ENCODE peak calls at places on chromosomes 7 and 10, in five cellular contexts. A is spleen, E is upper lobe of right lung, J is BJ, Q is IMR-90. F is an unnamed sample.

GRCh38 chr10:24642921-24643678 is 80.6 kb downstream of the ARHGAP21 start:
- DNase-seq in A (no peak), E (no peak), J (no peak), Q (peak; percentile 88), F (peak; percentile 80)

GRCh38 chr7:82234457-82235049 is 209.0 kb downstream of the CACNA2D1 start:
- DNase-seq in A (no peak), E (no peak), J (no peak), Q (peak; percentile 59), F (peak; percentile 78)

GRCh38 chr7:130278892-130279690 is 12.4 kb downstream of the CPA2 start:
- DNase-seq in A (no peak), E (no peak), J (no peak), Q (peak; percentile 94), F (peak; percentile 70)

GRCh38 chr10:84237199-84238051 is 3.9 kb downstream of the LRIT1 start:
- DNase-seq in A (no peak), E (no peak), J (no peak), Q (no peak), F (no peak)

GRCh38 chr10:66931340-66931948 is 5.6 kb downstream of the LRRTM3 start:
- DNase-seq in A (no peak), E (no peak), J (peak; percentile 10), Q (peak; percentile 77), F (peak; percentile 64)

GRCh38 chr10:22630229-22631174 is 83.9 kb downstream of the PIP4K2A start:
- DNase-seq in A (no peak), E (no peak), J (no peak), Q (peak; percentile 67), F (peak; percentile 65)

GRCh38 chr10:88113657-88114272 is 250.3 kb downstream of the PTEN start:
- DNase-seq in A (no peak), E (no peak), J (no peak), Q (no peak), F (no peak)

GRCh38 chr10:59098811-59099452 is 77.5 kb upstream of the PHYHIPL start:
- DNase-seq in A (no peak), E (no peak), J (peak; percentile 5), Q (peak; percentile 41), F (peak; percentile 83)

GRCh38 chr7:158470336-158470735 is 117.3 kb downstream of the PTPRN2 start:
- DNase-seq in A (peak; percentile 70), E (no peak), J (no peak), Q (no peak), F (no peak)

GRCh38 chr10:102588875-102589274 is 55.4 kb upstream of the TRIM8 start:
- DNase-seq in A (no peak), E (peak; percentile 11), J (no peak), Q (no peak), F (no peak)

GRCh38 chr7:48089415-48089975 is 430 bp downstream of the UPP1 start:
- DNase-seq in A (no peak), E (peak; percentile 89), J (no peak), Q (no peak), F (no peak)

GRCh38 chr7:105277341-105277740 is 111.4 kb downstream of the SRPK2 start:
- DNase-seq in A (no peak), E (no peak), J (no peak), Q (peak; percentile 87), F (no peak)

GRCh38 chr7:106608664-106609063 is 52.3 kb downstream of the CCDC71L start:
- DNase-seq in A (no peak), E (no peak), J (no peak), Q (no peak), F (no peak)

GRCh38 chr10:131126321-131127121 is 185.0 kb downstream of the TCERG1L start:
- DNase-seq in A (peak; percentile 65), E (no peak), J (no peak), Q (no peak), F (no peak)

GRCh38 chr7:27194641-27195379 is 5.1 kb downstream of the HOXA13 start:
- DNase-seq in A (no peak), E (no peak), J (no peak), Q (no peak), F (no peak)

GRCh38 chr7:1474736-1475135 is 15.5 kb upstream of the MICALL2 start:
- DNase-seq in A (no peak), E (no peak), J (no peak), Q (peak; percentile 52), F (no peak)

GRCh38 chr10:118721005-118721876 is 33.5 kb downstream of the CACUL1 start:
- DNase-seq in A (no peak), E (no peak), J (no peak), Q (peak; percentile 62), F (peak; percentile 64)

GRCh38 chr7:105010538-105011523 is 3.2 kb upstream of the KMT2E start:
- DNase-seq in A (no peak), E (no peak), J (no peak), Q (peak; percentile 29), F (no peak)

GRCh38 chr10:71234970-71235681 is 22.8 kb downstream of the UNC5B start:
- DNase-seq in A (no peak), E (peak; percentile 88), J (peak; percentile 68), Q (peak; percentile 49), F (no peak)

GRCh38 chr7:120920034-120920433 is 30.5 kb upstream of the ING3 start:
- DNase-seq in A (no peak), E (no peak), J (no peak), Q (no peak), F (no peak)

GRCh38 chr7:15686209-15686956 is at the start of gene MEOX2:
- DNase-seq in A (no peak), E (peak; percentile 75), J (no peak), Q (peak; percentile 7), F (peak; percentile 7)

GRCh38 chr7:78323118-78323517 is 524.5 kb downstream of the PHTF2 start:
- DNase-seq in A (no peak), E (no peak), J (peak; percentile 60), Q (no peak), F (no peak)

GRCh38 chr7:123816916-123817315 is 28.1 kb upstream of the HYAL4 start:
- DNase-seq in A (no peak), E (no peak), J (no peak), Q (no peak), F (no peak)

GRCh38 chr7:35792472-35793224 is 8.2 kb upstream of the SEPTIN7 start:
- DNase-seq in A (no peak), E (no peak), J (no peak), Q (peak; percentile 6), F (peak; percentile 90)

DNA sequence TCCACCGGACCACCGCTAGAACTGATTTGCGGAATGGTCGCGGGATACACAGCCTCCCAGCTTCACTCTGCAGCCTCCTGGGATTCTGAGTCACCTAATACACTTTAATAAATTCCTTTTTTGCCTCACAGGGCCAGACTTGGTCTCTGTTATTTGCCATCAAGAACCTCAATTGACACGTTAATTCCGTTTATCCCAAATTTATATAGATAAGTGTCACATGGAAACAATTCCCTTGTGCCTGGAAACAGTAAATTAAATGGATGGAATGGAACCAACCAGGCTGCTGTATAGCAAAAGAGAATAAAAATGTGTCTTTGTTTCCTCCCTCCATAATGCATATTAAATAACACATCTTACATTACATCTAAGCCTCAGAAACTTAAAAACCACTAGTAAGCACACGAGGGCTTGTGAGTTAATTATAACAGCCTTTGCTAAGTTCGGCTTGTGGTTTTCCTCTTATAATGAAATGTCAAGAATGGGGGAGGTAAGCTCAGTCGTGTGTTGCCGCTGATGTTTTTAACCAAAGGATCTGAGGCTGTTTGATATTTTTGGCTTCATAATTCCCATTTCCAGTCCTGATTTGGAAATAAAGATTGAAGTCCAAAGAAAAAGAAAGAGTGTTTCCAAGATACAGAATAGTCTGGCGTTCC is 52.1 kb downstream of the ADRB1 start:
- DNase-seq in A (no peak), E (no peak), J (no peak), Q (no peak), F (peak; percentile 42)
- H3K4me3 ChIP-seq in A (no peak overlapping the region), E (no peak overlapping the region), J (no peak overlapping the region), Q (no peak overlapping the region), F (no peak overlapping the region)

DNA sequence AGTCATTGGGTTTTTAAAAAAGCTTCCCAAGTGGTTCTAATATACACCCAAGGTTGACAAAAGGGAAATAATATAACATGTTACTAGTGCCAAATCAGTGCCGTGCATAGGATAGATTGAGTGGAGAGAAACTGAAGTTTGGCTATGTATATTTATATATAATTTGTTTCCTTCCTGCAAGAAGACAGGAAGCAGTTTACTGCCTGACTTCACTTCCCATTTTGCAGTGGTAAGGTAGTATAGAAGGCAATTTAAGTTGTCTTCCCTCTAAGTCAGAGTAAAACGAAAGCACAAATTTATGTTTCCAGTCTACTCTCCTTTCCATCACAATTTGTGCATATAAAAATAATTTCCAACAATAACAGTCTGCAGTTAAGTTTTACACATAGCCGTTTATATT is 3.4 kb upstream of the HYCC1 start:
- DNase-seq in A (no peak), E (no peak), J (no peak), Q (no peak), F (no peak)
- H3K4me3 ChIP-seq in A (no peak overlapping the region), E (no peak overlapping the region), J (no peak overlapping the region), Q (no peak overlapping the region), F (no peak overlapping the region)

GRCh38 chr7:41629711-41630111 is 73.2 kb downstream of the INHBA start:
- DNase-seq in A (no peak), E (no peak), J (no peak), Q (peak; percentile 44), F (no peak)
- H3K4me3 ChIP-seq in A (no peak overlapping the region), E (no peak overlapping the region), J (no peak overlapping the region), Q (no peak overlapping the region), F (no peak overlapping the region)

GRCh38 chr10:47179291-47179647 is 120.7 kb upstream of the GDF10 start:
- DNase-seq in A (no peak), E (no peak), J (no peak), Q (no peak), F (no peak)
- H3K4me3 ChIP-seq in A (no peak overlapping the region), E (no peak overlapping the region), J (no peak overlapping the region), Q (no peak overlapping the region), F (no peak overlapping the region)

GRCh38 chr10:114045738-114046458 is 2.2 kb downstream of the ADRB1 start:
- DNase-seq in A (no peak), E (no peak), J (no peak), Q (no peak), F (peak; percentile 46)
- H3K4me3 ChIP-seq in A (peak overlapping the region; percentile 40), E (peak overlapping the region; percentile 55), J (no peak overlapping the region), Q (no peak overlapping the region), F (peak overlapping the region; percentile 91)

GRCh38 chr7:5481241-5482019 is 57.8 kb upstream of the TNRC18 start:
- DNase-seq in A (no peak), E (no peak), J (no peak), Q (no peak), F (no peak)

GRCh38 chr7:5482020-5482498 is 58.4 kb upstream of the TNRC18 start:
- DNase-seq in A (no peak), E (no peak), J (no peak), Q (no peak), F (no peak)

GRCh38 chr7:5488286-5488878 is 64.7 kb upstream of the TNRC18 start:
- DNase-seq in A (no peak), E (no peak), J (no peak), Q (no peak), F (no peak)

GRCh38 chr7:5479941-5480517 is 56.4 kb upstream of the TNRC18 start:
- DNase-seq in A (no peak), E (no peak), J (no peak), Q (no peak), F (no peak)

DNA sequence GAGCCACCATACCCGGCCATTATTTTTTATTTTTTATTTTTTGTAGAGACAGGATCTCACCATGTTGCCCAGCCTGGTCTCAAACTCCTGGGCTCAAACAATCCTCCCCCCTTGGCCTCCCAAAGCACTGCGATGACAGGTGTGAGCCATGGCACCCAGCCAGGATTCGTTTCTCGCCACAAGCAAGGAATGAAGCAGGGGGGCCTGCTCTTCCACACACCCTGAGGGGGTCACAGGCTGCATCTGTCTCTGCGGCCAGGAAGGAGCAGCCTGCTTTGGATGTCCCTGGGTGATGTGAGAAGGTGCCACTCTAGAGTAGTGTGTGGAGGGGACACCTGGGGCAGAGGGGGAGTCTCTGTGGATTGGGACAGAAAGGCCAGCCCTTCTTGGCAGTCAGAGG is 61.3 kb upstream of the TNRC18 start:
- DNase-seq in A (no peak), E (no peak), J (no peak), Q (no peak), F (no peak)
- H3K4me3 ChIP-seq in A (no peak overlapping the region), E (no peak overlapping the region), J (no peak overlapping the region), Q (no peak overlapping the region), F (no peak overlapping the region)

F was measured in A673.